ENCODE peak calls at places on chromosomes 3 and 15, in five cellular contexts. Y is ovary, R is prostate gland, F is IMR-90, S is MM.1S. I is an unnamed sample.

GRCh38 chr3:98918586-98918985 is 17.1 kb upstream of the DCBLD2 start:
- DNase-seq in Y (no peak), F (peak; percentile 69), R (no peak), S (no peak), I (no peak)

GRCh38 chr3:50246517-50246954 is 10.5 kb downstream of the GNAI2 start:
- DNase-seq in S (peak; percentile 85), R (no peak), Y (no peak), F (peak; percentile 92), I (peak; percentile 96)

GRCh38 chr3:187185759-187186158 is 11.5 kb upstream of the RTP1 start:
- DNase-seq in S (no peak), Y (no peak), R (no peak), F (no peak), I (no peak)

GRCh38 chr3:185552358-185552877 is at the start of gene LIPH:
- DNase-seq in S (no peak), F (peak; percentile 30), Y (no peak), R (peak; percentile 61), I (no peak)

GRCh38 chr3:194111336-194111735 is 24.6 kb upstream of the HES1 start:
- DNase-seq in Y (no peak), S (no peak), R (no peak), F (no peak), I (no peak)

GRCh38 chr3:126921425-126921824 is 61.5 kb upstream of the PLXNA1 start:
- DNase-seq in R (no peak), F (no peak), S (no peak), Y (no peak), I (no peak)

GRCh38 chr15:80609512-80609946 is 85.6 kb upstream of the ABHD17C start:
- DNase-seq in R (no peak), Y (no peak), S (no peak), F (no peak), I (no peak)

GRCh38 chr15:69321041-69321554 is 22.4 kb downstream of the PAQR5 start:
- DNase-seq in S (peak; percentile 59), R (no peak), F (peak; percentile 60), Y (no peak), I (no peak)

GRCh38 chr15:45378149-45378912 is at the start of gene GATM:
- DNase-seq in Y (peak; percentile 82), S (peak; percentile 75), F (peak; percentile 83), R (peak; percentile 58), I (no peak)

GRCh38 chr15:45376300-45376928 is 1.9 kb downstream of the GATM start:
- DNase-seq in S (no peak), R (no peak), F (no peak), Y (no peak), I (no peak)

GRCh38 chr15:45377630-45378148 is 655 bp downstream of the GATM start:
- DNase-seq in R (no peak), F (no peak), Y (peak; percentile 35), S (no peak), I (no peak)

GRCh38 chr15:45376967-45377629 is 1.2 kb downstream of the GATM start:
- DNase-seq in F (no peak), Y (no peak), S (no peak), R (no peak), I (no peak)

DNA sequence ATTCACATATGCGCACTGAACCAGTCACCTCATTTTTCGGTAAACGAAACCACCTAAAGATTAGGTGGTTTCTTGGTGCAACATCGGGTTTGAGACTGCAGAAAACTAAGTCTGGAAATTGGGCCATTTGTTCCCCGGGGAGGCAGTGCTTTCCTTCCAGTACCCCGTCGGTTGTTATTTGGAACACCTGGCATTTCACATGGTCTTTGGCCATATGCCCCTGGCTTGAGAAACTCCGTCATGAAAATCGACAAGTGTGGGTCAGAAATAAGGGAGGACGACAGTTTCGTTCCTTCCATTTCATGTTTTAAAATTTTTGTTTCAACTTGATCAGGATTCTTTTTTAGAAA is 544 bp upstream of the GATM start:
- DNase-seq in Y (peak; percentile 25), S (no peak), R (no peak), F (no peak), I (no peak)
- H3K4me1 ChIP-seq in Y (peaks cover 3% of the 10 kb centered on the region), S (no peaks in the 10 kb centered on the region), R (no peaks in the 10 kb centered on the region), F (peaks cover 2% of the 10 kb centered on the region), I (peaks cover 9% of the 10 kb centered on the region)

DNA sequence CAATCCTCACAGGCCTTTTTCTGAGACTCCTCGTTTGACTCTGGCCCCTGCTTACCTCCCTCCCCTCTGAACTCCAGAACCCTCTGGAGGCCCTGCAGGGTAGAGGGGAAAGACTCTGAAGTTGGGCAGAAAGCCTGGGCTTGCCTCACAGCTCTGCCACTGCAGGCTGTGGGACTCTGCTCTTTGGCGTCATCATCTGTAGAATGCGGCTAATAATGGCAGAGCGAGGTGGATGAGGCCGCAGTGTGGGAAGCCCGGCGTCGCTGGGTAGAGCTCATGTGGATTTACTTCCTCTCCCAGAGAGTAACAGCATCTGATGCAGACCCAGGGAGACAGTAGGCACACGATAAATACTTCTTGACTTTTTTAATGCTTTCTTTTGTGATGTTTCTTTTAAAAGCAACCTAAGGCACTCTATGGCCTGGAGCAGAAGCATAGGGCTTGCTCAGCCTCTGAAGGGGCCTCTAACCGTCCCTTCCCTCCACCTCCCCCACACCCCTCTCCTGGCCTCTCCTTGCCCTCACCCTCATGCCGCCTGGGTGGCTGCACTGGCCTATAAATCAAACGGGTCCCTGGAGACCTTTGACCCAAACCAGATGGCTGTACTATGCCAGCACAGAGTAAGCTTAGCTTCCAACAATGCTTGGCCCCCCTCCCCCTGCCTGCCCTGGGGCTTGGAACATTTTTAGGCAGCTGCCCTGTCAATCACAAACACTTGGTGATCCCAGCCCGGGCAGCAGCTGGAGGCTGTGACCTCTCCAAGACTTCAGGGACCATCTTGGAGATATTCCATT is 32.9 kb downstream of the SPSB4 start:
- DNase-seq in S (no peak), F (no peak), Y (no peak), R (no peak), I (no peak)
- H3K4me1 ChIP-seq in S (no peaks in the 10 kb centered on the region), F (no peaks in the 10 kb centered on the region), Y (no peaks in the 10 kb centered on the region), R (no peaks in the 10 kb centered on the region), I (no peaks in the 10 kb centered on the region)

GRCh38 chr3:32837366-32837765 is 19.6 kb downstream of the TRIM71 start:
- DNase-seq in R (no peak), S (no peak), Y (no peak), F (no peak), I (no peak)

GRCh38 chr3:32839714-32840085 is 21.9 kb downstream of the TRIM71 start:
- DNase-seq in F (no peak), R (no peak), Y (no peak), S (no peak), I (no peak)

GRCh38 chr3:32836601-32837000 is 18.8 kb downstream of the TRIM71 start:
- DNase-seq in R (no peak), F (no peak), S (no peak), Y (no peak), I (no peak)

GRCh38 chr3:32835943-32836342 is 18.1 kb downstream of the TRIM71 start:
- DNase-seq in Y (no peak), F (no peak), R (no peak), S (no peak), I (no peak)

GRCh38 chr3:32837789-32838188 is 20.0 kb downstream of the TRIM71 start:
- DNase-seq in F (no peak), Y (no peak), S (no peak), R (no peak), I (no peak)
- H3K4me1 ChIP-seq in F (no peaks in the 10 kb centered on the region), Y (no peaks in the 10 kb centered on the region), S (peaks cover 11% of the 10 kb centered on the region), R (no peaks in the 10 kb centered on the region), I (no peaks in the 10 kb centered on the region)

GRCh38 chr3:134314588-134315285 is 59.5 kb downstream of the AMOTL2 start:
- DNase-seq in F (no peak), R (no peak), S (no peak), Y (no peak), I (no peak)

GRCh38 chr3:134317106-134317947 is 56.9 kb downstream of the AMOTL2 start:
- DNase-seq in R (no peak), F (no peak), S (no peak), Y (no peak), I (no peak)

GRCh38 chr3:134313839-134314587 is 60.2 kb downstream of the AMOTL2 start:
- DNase-seq in S (no peak), R (no peak), Y (no peak), F (no peak), I (no peak)

GRCh38 chr3:134312873-134313838 is 61.1 kb downstream of the AMOTL2 start:
- DNase-seq in Y (peak; percentile 68), F (peak; percentile 76), S (no peak), R (peak; percentile 65), I (no peak)

DNA sequence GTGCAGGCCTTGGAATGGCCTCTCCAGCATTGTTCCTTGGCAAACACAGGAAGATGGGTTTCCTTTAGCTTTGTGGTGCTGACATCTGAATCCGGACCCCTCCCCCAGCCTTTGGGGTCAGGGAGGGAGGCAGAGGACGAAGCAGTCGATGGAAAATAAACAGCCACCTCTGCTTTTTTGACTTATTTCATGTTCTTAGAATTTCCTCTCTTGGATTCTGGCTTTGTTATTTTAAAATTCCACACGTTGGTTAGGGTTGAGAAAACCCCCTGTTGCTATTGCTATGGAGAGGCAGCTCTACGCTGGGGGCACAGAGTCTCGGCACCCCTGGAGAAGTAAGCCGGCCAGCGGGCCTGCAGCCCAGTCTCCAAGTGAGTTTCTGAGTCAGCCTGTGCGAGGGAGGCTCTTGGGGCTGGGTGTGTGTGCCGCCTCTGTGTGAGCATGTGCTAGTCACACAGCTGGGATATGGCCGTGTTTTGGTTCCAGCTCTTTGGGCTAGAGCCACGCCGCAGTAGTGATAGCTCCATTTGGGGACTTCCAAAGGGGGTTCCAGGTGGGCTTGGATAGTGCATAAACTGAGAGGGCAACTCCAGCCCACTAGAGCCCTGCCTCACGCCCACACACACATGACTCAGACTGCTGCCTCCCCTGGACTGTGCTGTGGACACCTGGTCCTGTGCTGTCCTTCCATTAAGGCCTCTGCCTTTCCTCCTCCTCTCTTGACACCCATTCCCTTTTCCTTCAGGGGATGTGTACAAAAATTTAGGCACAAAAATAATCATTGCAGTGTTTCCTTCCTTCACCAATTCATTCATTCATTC is 58.8 kb downstream of the AMOTL2 start:
- DNase-seq in R (no peak), Y (peak; percentile 79), F (peak; percentile 82), S (no peak), I (no peak)
- H3K4me1 ChIP-seq in R (peaks cover 6% of the 10 kb centered on the region), Y (peaks cover 25% of the 10 kb centered on the region), F (peaks cover 41% of the 10 kb centered on the region), S (no peaks in the 10 kb centered on the region), I (peaks cover 72% of the 10 kb centered on the region)

GRCh38 chr3:175238848-175239247 is 379.7 kb downstream of the NAALADL2 start:
- DNase-seq in R (no peak), F (no peak), S (no peak), Y (no peak), I (no peak)

GRCh38 chr3:175234075-175234474 is 374.9 kb downstream of the NAALADL2 start:
- DNase-seq in F (no peak), R (no peak), Y (no peak), S (no peak), I (no peak)

DNA sequence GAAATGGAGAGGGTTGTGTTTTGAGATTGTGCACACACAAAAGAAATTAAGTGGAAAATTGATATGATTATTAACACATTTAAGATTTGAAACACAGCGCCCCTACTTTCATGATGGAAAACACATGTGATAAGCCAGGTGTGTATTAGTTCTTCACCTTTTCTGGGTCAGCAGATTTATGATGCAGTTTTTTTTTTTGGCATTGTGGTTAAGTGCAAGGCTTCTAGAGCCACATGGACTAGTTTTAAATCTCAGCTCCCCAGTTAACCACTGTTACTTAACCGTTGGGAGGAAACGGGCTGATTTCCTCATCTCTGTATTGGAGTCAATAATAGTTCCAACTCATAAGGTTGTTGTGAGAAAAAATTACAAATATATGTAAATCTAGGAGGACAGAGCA is 375.4 kb downstream of the NAALADL2 start:
- DNase-seq in Y (no peak), S (peak; percentile 89), F (no peak), R (no peak), I (no peak)
- H3K4me1 ChIP-seq in Y (no peaks in the 10 kb centered on the region), S (peaks cover 15% of the 10 kb centered on the region), F (no peaks in the 10 kb centered on the region), R (no peaks in the 10 kb centered on the region), I (no peaks in the 10 kb centered on the region)

I was measured in keratinocyte.